ENCODE peak calls at places on chromosomes 2 and 18, in four cellular contexts. J is K562, Y is sigmoid colon, R is GM12891. K is an unnamed sample.
A peak's percentile ranks its signal among the peaks of the same experiment; 100 is the strongest.

GRCh38 chr2:6627316-6627715 is 238.4 kb downstream of the CMPK2 start:
- DNase-seq in Y (no peak), J (no peak), R (no peak), K (no peak)

GRCh38 chr2:196213252-196213651 is 41.9 kb upstream of the STK17B start:
- DNase-seq in Y (no peak), J (no peak), R (no peak), K (no peak)

GRCh38 chr2:33069894-33070651 is 123.3 kb downstream of the LTBP1 start:
- DNase-seq in J (peak; percentile 47), Y (peak; percentile 75), R (no peak), K (peak; percentile 74)

GRCh38 chr18:29749699-29750098 is 1292.8 kb downstream of the DSC3 start:
- DNase-seq in R (no peak), Y (no peak), J (no peak), K (no peak)

GRCh38 chr2:68693947-68694346 is 40.7 kb upstream of the ARHGAP25 start:
- DNase-seq in Y (no peak), J (no peak), R (no peak), K (no peak)

GRCh38 chr2:119673796-119674195 is 5.2 kb upstream of the TMEM177 start:
- DNase-seq in J (no peak), Y (no peak), R (no peak), K (no peak)

GRCh38 chr2:1795842-1796580 is 51.7 kb upstream of the PXDN start:
- DNase-seq in J (no peak), R (no peak), Y (no peak), K (no peak)

GRCh38 chr2:107817378-107817777 is 9.3 kb upstream of the RGPD4 start:
- DNase-seq in Y (no peak), J (no peak), R (no peak), K (no peak)

GRCh38 chr2:232839680-232840079 is 30.4 kb upstream of the SNORC start:
- DNase-seq in J (no peak), R (no peak), Y (peak; percentile 72), K (no peak)

GRCh38 chr2:152481881-152482280 is 146.9 kb downstream of the FMNL2 start:
- DNase-seq in J (no peak), Y (no peak), R (no peak), K (no peak)

GRCh38 chr2:22291074-22291473 is 1093.9 kb upstream of the KLHL29 start:
- DNase-seq in R (no peak), Y (no peak), J (no peak), K (no peak)

GRCh38 chr2:202178342-202178958 is 59.9 kb downstream of the SUMO1 start:
- DNase-seq in R (no peak), Y (peak; percentile 82), J (peak; percentile 42), K (peak; percentile 38)

GRCh38 chr2:183348492-183348891 is 224.2 kb downstream of the NUP35 start:
- DNase-seq in Y (no peak), R (no peak), J (no peak), K (no peak)

GRCh38 chr18:55243852-55244251 is 284.6 kb upstream of the CCDC68 start:
- DNase-seq in Y (no peak), R (no peak), J (no peak), K (no peak)

GRCh38 chr2:226187601-226188000 is 612.0 kb downstream of the IRS1 start:
- DNase-seq in R (no peak), J (no peak), Y (no peak), K (no peak)

GRCh38 chr18:13517369-13517768 is 209.0 kb downstream of the FAM210A start:
- DNase-seq in J (no peak), Y (no peak), R (no peak), K (no peak)

GRCh38 chr18:6751207-6751606 is 21.7 kb downstream of the ARHGAP28 start:
- DNase-seq in Y (no peak), R (no peak), J (no peak), K (no peak)

GRCh38 chr2:11492720-11493119 is 26.8 kb upstream of the E2F6 start:
- DNase-seq in J (no peak), R (no peak), Y (no peak), K (no peak)

GRCh38 chr2:20593072-20594034 is 57.5 kb downstream of the HS1BP3 start:
- DNase-seq in R (no peak), J (peak; percentile 87), Y (peak; percentile 79), K (peak; percentile 76)

GRCh38 chr18:70148539-70148938 is 56.9 kb downstream of the RTTN start:
- DNase-seq in J (no peak), R (no peak), Y (no peak), K (no peak)

GRCh38 chr18:48158721-48159120 is 228.3 kb upstream of the SMAD2 start:
- DNase-seq in R (no peak), J (no peak), Y (no peak), K (no peak)

GRCh38 chr2:201973316-201973715 is 60.3 kb upstream of the FZD7 start:
- DNase-seq in Y (no peak), J (no peak), R (no peak), K (no peak)

GRCh38 chr18:48048251-48048650 is 117.8 kb upstream of the SMAD2 start:
- DNase-seq in J (no peak), R (no peak), Y (no peak), K (no peak)

GRCh38 chr18:69943021-69943420 is 4.7 kb downstream of the CD226 start:
- DNase-seq in J (no peak), R (no peak), Y (no peak), K (no peak)

GRCh38 chr2:150389487-150389886 is 98.0 kb downstream of the RND3 start:
- DNase-seq in J (no peak), Y (no peak), R (no peak), K (no peak)

GRCh38 chr18:13241083-13241892 is 22.7 kb downstream of the LDLRAD4 start:
- DNase-seq in J (no peak), R (no peak), Y (peak; percentile 53), K (no peak)

GRCh38 chr2:424306-425172 is 136.6 kb upstream of the ALKAL2 start:
- DNase-seq in R (no peak), J (no peak), Y (no peak), K (peak; percentile 50)

GRCh38 chr2:129585760-129586159 is 393.7 kb upstream of the RAB6C start:
- DNase-seq in J (no peak), R (no peak), Y (no peak), K (no peak)

DNA sequence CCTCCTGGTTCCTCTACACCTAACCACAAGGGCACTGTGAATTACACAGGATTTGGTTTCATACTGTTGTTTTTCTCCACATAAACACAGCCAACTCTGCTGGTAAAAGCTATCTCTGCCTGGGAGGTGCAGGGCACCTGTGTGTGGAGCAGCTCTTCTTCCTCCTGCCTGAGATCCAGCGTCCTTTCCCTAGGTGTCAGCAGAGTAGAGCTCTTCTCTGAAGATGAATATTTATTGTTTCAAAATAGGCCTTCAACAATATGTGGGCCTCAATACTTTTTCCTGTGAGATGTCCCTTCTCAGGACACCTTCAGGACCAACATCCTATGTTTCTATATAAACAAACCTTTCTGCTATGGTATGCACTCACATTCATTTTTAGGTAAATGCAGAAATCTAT is 573.9 kb upstream of the ID2 start:
- DNase-seq in R (no peak), J (no peak), Y (no peak), K (no peak)
- TF ChIP-seq POLR2A in R (no peak), J (no peak), Y (no peak), K (no peak)

GRCh38 chr2:18536697-18537096 is 23.8 kb downstream of the RDH14 start:
- DNase-seq in R (no peak), J (no peak), Y (no peak), K (no peak)
- TF ChIP-seq POLR2A in R (no peak), J (no peak), Y (no peak), K (no peak)

GRCh38 chr18:21740724-21741510 is at the start of gene MIB1:
- DNase-seq in R (peak; percentile 41), J (peak; percentile 63), Y (peak; percentile 78), K (no peak)
- TF ChIP-seq POLR2A in R (peak; percentile 39), J (peak; percentile 87), Y (peak; percentile 73), K (peak; percentile 37)

GRCh38 chr2:237749002-237749401 is 49.6 kb upstream of the RBM44 start:
- DNase-seq in Y (no peak), R (no peak), J (no peak), K (no peak)

GRCh38 chr2:237745250-237745613 is 53.3 kb upstream of the RBM44 start:
- DNase-seq in J (no peak), Y (no peak), R (no peak), K (no peak)

GRCh38 chr2:237744613-237745249 is 53.8 kb upstream of the RBM44 start:
- DNase-seq in R (peak; percentile 78), Y (peak; percentile 88), J (peak; percentile 78), K (peak; percentile 74)

GRCh38 chr2:237746302-237747080 is 52.1 kb upstream of the RBM44 start:
- DNase-seq in J (no peak), R (no peak), Y (no peak), K (no peak)

DNA sequence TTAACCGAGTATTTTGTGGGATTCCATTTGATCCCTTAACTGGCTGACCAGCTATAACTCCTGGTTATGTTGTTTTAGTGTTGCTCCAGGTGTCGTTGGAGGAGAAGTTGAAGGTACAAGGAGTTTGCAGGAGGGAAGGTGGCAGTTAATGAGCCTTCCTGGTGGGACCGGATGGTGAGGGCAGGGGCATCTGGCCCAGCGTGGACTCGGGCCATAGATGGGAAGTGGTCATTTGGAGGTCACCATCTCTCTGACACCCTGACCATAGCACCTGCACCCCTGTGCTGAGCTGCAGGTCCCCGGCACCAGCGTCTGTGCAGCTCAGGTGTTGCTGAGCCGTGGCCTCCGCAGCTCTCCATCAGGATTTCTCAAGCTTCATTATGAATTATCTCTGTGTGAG is 51.4 kb upstream of the RBM44 start:
- DNase-seq in Y (no peak), R (no peak), J (no peak), K (no peak)
- TF ChIP-seq POLR2A in Y (no peak), R (no peak), J (no peak), K (no peak)

GRCh38 chr2:236161531-236161930 is 6.7 kb downstream of the GBX2 start:
- DNase-seq in Y (no peak), J (no peak), R (no peak), K (no peak)

GRCh38 chr2:236164201-236164982 is 3.8 kb downstream of the GBX2 start:
- DNase-seq in Y (peak; percentile 58), J (no peak), R (no peak), K (no peak)

GRCh38 chr2:236162031-236162803 is 6.0 kb downstream of the GBX2 start:
- DNase-seq in J (no peak), R (no peak), Y (peak; percentile 28), K (no peak)

GRCh38 chr2:236163483-236164200 is 4.5 kb downstream of the GBX2 start:
- DNase-seq in J (no peak), R (no peak), Y (peak; percentile 47), K (no peak)

DNA sequence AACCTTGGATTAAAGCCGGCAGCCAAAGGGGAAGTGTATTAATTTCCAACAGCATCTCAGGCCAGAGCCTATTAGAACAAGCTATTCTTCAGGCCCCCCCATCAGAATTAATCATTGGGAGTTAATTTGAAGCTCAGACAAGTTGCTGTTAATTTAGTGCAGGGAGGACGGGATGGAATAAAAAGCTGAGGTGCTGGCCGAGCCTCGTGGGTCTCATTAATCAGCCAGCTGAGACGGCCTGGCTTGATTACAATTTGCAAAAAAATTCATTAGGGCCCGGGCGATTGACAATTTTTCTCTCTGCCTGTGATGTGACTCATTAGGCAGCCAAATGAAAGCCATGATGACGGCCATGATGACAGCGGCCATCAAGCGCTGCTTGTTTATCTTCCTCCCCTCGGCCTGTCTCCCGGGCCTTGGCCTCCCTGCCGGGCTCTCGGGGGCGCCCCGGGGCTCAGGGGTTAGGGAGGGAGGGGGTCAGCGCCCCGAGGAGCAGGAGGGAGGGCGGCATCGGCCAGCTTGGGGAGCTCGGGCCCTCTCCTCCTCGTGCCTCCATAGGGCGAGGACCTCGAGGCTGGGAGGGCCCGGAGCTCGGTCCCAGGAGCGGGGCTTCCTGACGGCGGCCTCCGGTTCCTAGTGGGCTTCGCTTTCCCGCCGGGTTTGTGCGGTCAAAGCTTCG is 5.2 kb downstream of the GBX2 start:
- DNase-seq in Y (no peak), R (no peak), J (no peak), K (no peak)
- TF ChIP-seq POLR2A in Y (no peak), R (no peak), J (no peak), K (no peak)